ENCODE peak calls at places on chromosomes 12 and 14, in four cellular contexts. T, I, F and S are unnamed samples.
A peak's percentile ranks its signal among the peaks of the same experiment; 100 is the strongest.

GRCh38 chr14:72736348-72736747 is 157.6 kb downstream of the DPF3 start:
- DNase-seq in T (no peak), I (no peak), F (no peak), S (peak; percentile 27)

GRCh38 chr12:123972448-123973401 is at the start of the genes CCDC92 and ZNF664:
- DNase-seq in T (peak; percentile 89), I (peak; percentile 83), F (peak; percentile 95), S (peak; percentile 96)

GRCh38 chr12:47377414-47378221 is 297.9 kb upstream of the AMIGO2 start:
- DNase-seq in T (peak; percentile 97), I (no peak), F (no peak), S (peak; percentile 78)

GRCh38 chr12:130719263-130719892 is 3.3 kb upstream of the RIMBP2 start:
- DNase-seq in T (no peak), I (no peak), F (no peak), S (no peak)

GRCh38 chr12:65536876-65537661 is 258.6 kb downstream of the MSRB3 start:
- DNase-seq in T (peak; percentile 94), I (peak; percentile 100), F (no peak), S (peak; percentile 99)

GRCh38 chr12:11727133-11727664 is 77.7 kb downstream of the ETV6 start:
- DNase-seq in T (no peak), I (no peak), F (no peak), S (no peak)

GRCh38 chr12:26108915-26109314 is 15.9 kb downstream of the BHLHE41 start:
- DNase-seq in T (no peak), I (no peak), F (no peak), S (no peak)

GRCh38 chr14:54854181-54854580 is 48.4 kb downstream of the GCH1 start:
- DNase-seq in T (no peak), I (no peak), F (no peak), S (no peak)

GRCh38 chr12:126708492-126708896 is 1558.5 kb upstream of the TMEM132C start:
- DNase-seq in T (no peak), I (no peak), F (no peak), S (peak; percentile 7)

GRCh38 chr12:115640929-115641328 is 636.6 kb downstream of the MED13L start:
- DNase-seq in T (no peak), I (no peak), F (no peak), S (peak; percentile 25)

GRCh38 chr12:19084547-19084946 is 45.0 kb upstream of the PLEKHA5 start:
- DNase-seq in T (no peak), I (no peak), F (no peak), S (no peak)

GRCh38 chr14:98853063-98853729 is 418.8 kb downstream of the BCL11B start:
- DNase-seq in T (no peak), I (no peak), F (no peak), S (no peak)

GRCh38 chr12:53345486-53346195 is 9.5 kb upstream of the SP7 start:
- DNase-seq in T (peak; percentile 57), I (no peak), F (no peak), S (no peak)

GRCh38 chr12:123938679-123939480 is 33.8 kb downstream of the CCDC92 start:
- DNase-seq in T (no peak), I (no peak), F (no peak), S (no peak)

GRCh38 chr14:22113401-22113800 is 439.8 kb upstream of the OR4E1 start:
- DNase-seq in T (no peak), I (no peak), F (no peak), S (no peak)

GRCh38 chr12:96500686-96501085 is 11.3 kb downstream of the CFAP54 start:
- DNase-seq in T (no peak), I (no peak), F (no peak), S (peak; percentile 39)

GRCh38 chr14:68873379-68873778 is 80.5 kb upstream of the ZFP36L1 start:
- DNase-seq in T (no peak), I (no peak), F (no peak), S (no peak)

GRCh38 chr12:116736962-116737773 is 701 bp downstream of the SPRING1 start:
- DNase-seq in T (no peak), I (no peak), F (peak; percentile 29), S (no peak)

GRCh38 chr14:49946320-49947141 is 53.6 kb downstream of the ARF6 start:
- DNase-seq in T (peak; percentile 86), I (no peak), F (no peak), S (peak; percentile 93)

GRCh38 chr12:42935756-42936155 is 346.2 kb upstream of the PRICKLE1 start:
- DNase-seq in T (no peak), I (no peak), F (no peak), S (peak; percentile 92)

GRCh38 chr12:66149702-66150398 is 19.3 kb upstream of the LLPH start:
- DNase-seq in T (peak; percentile 26), I (no peak), F (no peak), S (peak; percentile 15)

GRCh38 chr12:46518184-46518583 is 145.6 kb upstream of the SLC38A2 start:
- DNase-seq in T (no peak), I (no peak), F (no peak), S (no peak)

GRCh38 chr14:105420976-105421674 is 1.5 kb downstream of the MTA1 start:
- DNase-seq in T (no peak), I (no peak), F (no peak), S (no peak)

GRCh38 chr14:68978550-68978911 is 571 bp downstream of the ACTN1 start:
- DNase-seq in T (peak; percentile 33), I (no peak), F (peak; percentile 67), S (peak; percentile 64)

GRCh38 chr12:75257510-75257909 is 47.9 kb upstream of the KCNC2 start:
- DNase-seq in T (no peak), I (no peak), F (no peak), S (no peak)

GRCh38 chr14:105384041-105384557 is 14.2 kb upstream of the TEX22 start:
- DNase-seq in T (no peak), I (no peak), F (no peak), S (no peak)

GRCh38 chr14:51310453-51311074 is 70.5 kb downstream of the TMX1 start:
- DNase-seq in T (peak; percentile 94), I (no peak), F (no peak), S (no peak)

GRCh38 chr14:33401326-33401725 is 462.6 kb downstream of the NPAS3 start:
- DNase-seq in T (no peak), I (no peak), F (no peak), S (peak; percentile 7)

GRCh38 chr12:49244161-49244560 is 20.7 kb upstream of the TUBA1C start:
- DNase-seq in T (no peak), I (no peak), F (no peak), S (no peak)

GRCh38 chr12:54479421-54479820 is 6.0 kb upstream of the GTSF1 start:
- DNase-seq in T (no peak), I (no peak), F (no peak), S (peak; percentile 9)

GRCh38 chr12:133129368-133130037 is 571 bp downstream of the ZNF891 start:
- DNase-seq in T (no peak), I (no peak), F (no peak), S (peak; percentile 35)

DNA sequence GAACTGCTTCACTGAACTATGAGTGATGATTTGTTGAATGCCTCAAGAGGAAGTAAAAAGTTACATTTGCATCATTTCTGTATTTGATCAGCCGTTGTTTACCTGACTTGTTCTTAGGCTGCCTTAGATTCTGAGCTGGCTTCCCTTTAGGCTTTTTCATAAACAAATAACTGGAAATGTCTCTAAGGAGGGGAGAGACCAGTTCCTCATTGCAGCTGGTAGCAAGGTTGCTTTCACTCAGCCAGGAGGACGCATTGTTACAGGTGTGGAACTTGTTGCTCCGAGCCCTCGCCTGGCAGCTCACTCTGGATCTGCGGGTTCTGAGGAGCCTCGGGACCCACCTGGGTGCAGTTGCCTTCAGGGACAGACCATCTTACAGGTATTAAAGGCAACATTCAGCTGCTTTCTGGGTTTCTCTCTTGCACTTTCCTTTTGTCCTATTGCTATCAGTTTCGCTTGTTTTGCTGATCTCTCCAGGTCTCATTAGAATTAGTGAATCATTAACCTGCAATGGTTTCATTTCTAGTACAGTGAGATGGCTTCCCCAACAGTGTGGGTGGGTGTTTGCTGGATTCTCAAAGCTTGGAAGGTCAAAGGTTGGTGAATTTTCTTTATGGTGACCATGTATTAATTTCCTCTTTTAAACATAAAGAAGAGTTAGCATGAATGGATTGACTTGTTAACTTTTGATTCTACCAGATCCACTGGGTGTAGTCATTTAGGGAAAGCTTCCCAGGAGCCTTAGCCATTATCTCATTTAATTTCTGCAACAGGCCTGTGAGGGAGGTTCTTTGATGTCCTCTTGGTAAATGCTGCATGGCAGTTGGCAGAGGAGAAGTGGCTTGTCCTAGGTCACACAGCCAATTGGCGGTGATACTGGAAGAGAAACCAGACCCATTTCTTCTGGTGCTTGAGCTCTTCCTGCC is at the start of gene PLEKHG7:
- DNase-seq in T (no peak), I (no peak), F (no peak), S (no peak)
- H2AFZ ChIP-seq in T (no peak within 1 kb of the TSS), I (no peak within 1 kb of the TSS), F (no peak within 1 kb of the TSS), S (peak within 1 kb of the TSS; percentile 36)

DNA sequence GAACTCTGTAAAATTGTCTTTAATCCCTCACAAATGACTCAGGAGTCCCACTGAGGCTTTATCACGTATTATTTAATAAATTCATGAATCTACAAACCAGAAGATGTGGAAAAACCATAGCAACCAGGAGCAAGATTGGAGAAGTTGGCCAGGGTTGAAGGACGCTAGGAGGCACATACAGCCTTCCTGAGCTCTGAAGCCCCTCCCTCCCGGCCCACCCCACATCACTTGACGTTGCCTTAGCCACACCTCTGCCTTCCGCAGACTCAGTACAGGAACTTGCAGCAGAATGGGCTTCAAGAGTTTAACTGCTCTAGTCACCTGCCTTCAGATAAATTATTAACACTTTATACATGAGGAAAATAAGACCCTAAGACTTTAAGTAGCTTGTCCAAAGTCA is 33.9 kb downstream of the SLC35F4 start:
- DNase-seq in T (no peak), I (no peak), F (peak; percentile 12), S (no peak)
- H2AFZ ChIP-seq in T (no peak overlapping the region), I (no peak overlapping the region), F (no peak overlapping the region), S (no peak overlapping the region)

DNA sequence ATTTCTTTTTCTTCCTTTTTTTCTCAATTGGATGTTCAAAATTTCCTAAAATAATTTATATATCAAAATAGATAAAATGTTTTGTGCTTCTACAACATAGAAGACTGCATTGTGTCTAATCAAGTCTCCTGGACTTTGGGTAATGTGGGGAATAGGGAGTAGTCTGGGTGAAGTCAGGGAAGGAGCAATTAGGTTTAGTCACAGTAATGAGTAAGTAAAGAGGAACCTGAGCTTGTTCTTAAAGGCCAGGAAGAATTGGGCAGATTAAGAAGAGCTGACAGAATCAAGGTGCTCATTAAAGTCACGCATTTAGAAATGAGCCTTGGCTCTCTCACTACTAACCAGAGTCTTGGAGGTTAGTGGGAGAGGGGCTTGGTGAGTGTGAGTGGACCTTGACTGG is 233.3 kb upstream of the SSTR1 start:
- DNase-seq in T (no peak), I (no peak), F (no peak), S (no peak)
- H2AFZ ChIP-seq in T (no peak overlapping the region), I (no peak overlapping the region), F (no peak overlapping the region), S (no peak overlapping the region)

GRCh38 chr14:36647417-36647826 is 14.2 kb upstream of the PAX9 start:
- DNase-seq in T (no peak), I (no peak), F (no peak), S (no peak)
- H2AFZ ChIP-seq in T (peak overlapping the region; percentile 83), I (no peak overlapping the region), F (peak overlapping the region; percentile 95), S (peak overlapping the region; percentile 98)